ENCODE peak calls at places on chromosomes 16 and 17, in four cellular contexts. K, P, N and U are unnamed samples.
A peak's percentile ranks its signal among the peaks of the same experiment; 100 is the strongest.

GRCh38 chr17:17722081-17722905 is 41.0 kb downstream of the RAI1 start:
- DNase-seq in P (no peak), N (no peak), K (no peak), U (no peak)

GRCh38 chr17:74288785-74289184 is 14.8 kb downstream of the DNAI2 start:
- DNase-seq in P (no peak), K (no peak), N (no peak), U (no peak)

GRCh38 chr17:76951375-76951905 is 83.2 kb downstream of the MGAT5B start:
- DNase-seq in N (no peak), P (no peak), K (no peak), U (no peak)

GRCh38 chr17:54405826-54406225 is 494.8 kb upstream of the TOM1L1 start:
- DNase-seq in P (no peak), N (no peak), K (no peak), U (no peak)

GRCh38 chr16:85520853-85521736 is 92.0 kb upstream of the GSE1 start:
- DNase-seq in K (no peak), P (no peak), N (no peak), U (no peak)

GRCh38 chr17:12320286-12320685 is 299.6 kb downstream of the MAP2K4 start:
- DNase-seq in N (no peak), K (no peak), P (no peak), U (no peak)

GRCh38 chr16:1403036-1403435 is 11.5 kb downstream of the UNKL start:
- DNase-seq in P (no peak), N (no peak), K (no peak), U (no peak)

GRCh38 chr17:32551186-32551955 is 64.6 kb downstream of the CDK5R1 start:
- DNase-seq in K (peak; percentile 58), P (no peak), N (no peak), U (no peak)

GRCh38 chr16:50448522-50448921 is 79.7 kb upstream of the BRD7 start:
- DNase-seq in P (no peak), N (no peak), K (no peak), U (no peak)